ENCODE peak calls at places on chromosome X, in six cellular contexts. I is CD8-positive, alpha-beta T cell; W is mammary epithelial cell; X is prostate gland; B is IMR-90; Q is kidney. O is an unnamed sample.

GRCh38 chrX:97858592-97858991 is 974.9 kb downstream of the RPA4 start:
- DNase-seq in I (no peak), W (no peak), Q (no peak), X (no peak), B (peak), O (no peak)

GRCh38 chrX:48511561-48511960 is 2.8 kb downstream of the PORCN start:
- DNase-seq in B (no peak), I (no peak), Q (peak), X (no peak), W (no peak), O (no peak)

GRCh38 chrX:47384502-47384901 is 14.1 kb downstream of the ZNF157 start:
- DNase-seq in I (peak), B (peak), X (peak), W (peak), Q (no peak), O (no peak)

GRCh38 chrX:11089802-11090201 is 21.3 kb upstream of the HCCS start:
- DNase-seq in Q (no peak), B (no peak), I (no peak), X (no peak), W (no peak), O (no peak)

GRCh38 chrX:118497180-118497814 is 1.7 kb downstream of the DOCK11 start:
- DNase-seq in B (no peak), I (peak), W (no peak), Q (no peak), X (no peak), O (no peak)

GRCh38 chrX:136752796-136753195 is 27.9 kb downstream of the ARHGEF6 start:
- DNase-seq in X (no peak), I (no peak), W (no peak), B (peak), Q (no peak), O (no peak)

GRCh38 chrX:22486326-22486725 is 213.6 kb downstream of the CBLL2 start:
- DNase-seq in B (no peak), X (no peak), W (peak), Q (no peak), I (no peak), O (no peak)

GRCh38 chrX:38513087-38513742 is 48.1 kb upstream of the TSPAN7 start:
- DNase-seq in Q (no peak), B (no peak), X (no peak), I (no peak), W (no peak), O (no peak)

GRCh38 chrX:57172544-57172943 is 35.3 kb upstream of the SPIN2A start:
- DNase-seq in I (no peak), Q (no peak), B (no peak), X (no peak), W (no peak), O (no peak)

GRCh38 chrX:3160771-3161170 is 119.5 kb downstream of the ARSF start:
- DNase-seq in W (no peak), X (no peak), B (no peak), I (no peak), Q (no peak), O (no peak)

GRCh38 chrX:101617211-101618191 is at the start of gene ARMCX6:
- DNase-seq in I (peak), X (peak), W (peak), B (peak), Q (peak), O (peak)

GRCh38 chrX:10901290-10901633 is 209.9 kb upstream of the HCCS start:
- DNase-seq in I (no peak), X (no peak), W (no peak), B (peak), Q (no peak), O (no peak)

GRCh38 chrX:14352511-14352910 is 176.8 kb upstream of the GLRA2 start:
- DNase-seq in Q (no peak), B (no peak), W (no peak), X (no peak), I (no peak), O (no peak)
- H3K27ac ChIP-seq in Q (no peak), B (no peak), W (no peak), X (no peak), I (no peak), O (no peak)

DNA sequence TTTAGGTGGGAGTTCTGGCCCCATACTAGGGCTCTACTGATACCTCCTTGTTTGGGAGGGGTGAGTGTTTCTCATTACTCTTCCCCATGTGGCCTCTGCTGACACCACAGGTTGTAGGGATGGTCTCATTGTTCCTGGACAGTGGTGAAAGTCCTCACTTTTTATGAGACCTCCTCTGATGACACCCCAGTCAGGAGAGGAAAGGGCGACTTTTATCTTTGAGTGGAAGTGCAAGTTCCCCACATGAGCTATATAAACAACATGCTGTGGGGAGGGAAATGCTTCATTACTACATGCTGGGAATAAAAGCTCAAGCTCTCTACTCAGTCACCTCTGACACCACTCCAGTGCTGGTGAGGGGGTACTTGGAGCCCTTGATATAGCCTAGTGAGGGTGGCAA is 29.5 kb upstream of the MAGEA6 start:
- DNase-seq in X (no peak), Q (no peak), B (no peak), W (no peak), I (no peak), O (no peak)
- H3K4me3 ChIP-seq in X (no peak), Q (no peak), B (no peak), W (no peak), I (no peak), O (no peak)

GRCh38 chrX:40169193-40170086 is 71.7 kb upstream of the BCOR start:
- DNase-seq in B (peak), Q (peak), I (peak), W (no peak), X (peak), O (peak)
- TF ChIP-seq CTCF in B (peak), Q (peak), I (peak), W (no peak), X (no peak), O (no peak)

DNA sequence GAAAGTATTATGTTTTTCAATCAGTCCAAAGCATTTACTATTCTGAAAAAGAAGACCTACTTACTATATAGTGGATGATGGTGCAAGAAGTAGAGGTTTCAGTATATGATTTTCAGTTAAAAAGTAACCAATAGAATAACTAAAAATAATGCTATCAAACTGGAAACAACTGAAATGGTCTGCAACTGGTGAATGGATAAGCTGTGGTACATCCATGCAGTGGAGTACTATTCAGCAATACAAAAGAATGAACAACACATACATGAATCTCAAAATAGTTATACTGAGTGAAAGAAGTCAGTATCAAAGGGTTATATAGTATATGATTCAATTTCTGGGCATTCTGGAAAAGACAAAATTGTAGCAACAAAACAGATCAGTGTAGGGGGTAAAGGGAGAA is 55.9 kb downstream of the PLAC1 start:
- DNase-seq in B (no peak), X (no peak), I (no peak), W (no peak), Q (no peak), O (no peak)
- H3K27ac ChIP-seq in B (no peak), X (no peak), I (no peak), W (no peak), Q (no peak), O (no peak)

GRCh38 chrX:54043696-54044125 is 562 bp downstream of the PHF8 start:
- DNase-seq in B (peak), X (peak), Q (no peak), W (peak), I (peak), O (no peak)
- H3K4me3 ChIP-seq in B (peak), X (peak), Q (peak), W (peak), I (peak), O (peak)

GRCh38 chrX:18955676-18956075 is 28.2 kb downstream of the PHKA2 start:
- DNase-seq in Q (no peak), W (no peak), B (no peak), I (no peak), X (no peak), O (no peak)

GRCh38 chrX:18949902-18950301 is 34.0 kb downstream of the PHKA2 start:
- DNase-seq in X (no peak), Q (no peak), I (no peak), B (no peak), W (no peak), O (no peak)

GRCh38 chrX:18946157-18946556 is 37.8 kb downstream of the PHKA2 start:
- DNase-seq in Q (no peak), X (no peak), B (peak), I (no peak), W (no peak), O (no peak)

GRCh38 chrX:18956322-18957032 is 27.4 kb downstream of the PHKA2 start:
- DNase-seq in W (no peak), B (no peak), X (no peak), I (no peak), Q (no peak), O (no peak)

DNA sequence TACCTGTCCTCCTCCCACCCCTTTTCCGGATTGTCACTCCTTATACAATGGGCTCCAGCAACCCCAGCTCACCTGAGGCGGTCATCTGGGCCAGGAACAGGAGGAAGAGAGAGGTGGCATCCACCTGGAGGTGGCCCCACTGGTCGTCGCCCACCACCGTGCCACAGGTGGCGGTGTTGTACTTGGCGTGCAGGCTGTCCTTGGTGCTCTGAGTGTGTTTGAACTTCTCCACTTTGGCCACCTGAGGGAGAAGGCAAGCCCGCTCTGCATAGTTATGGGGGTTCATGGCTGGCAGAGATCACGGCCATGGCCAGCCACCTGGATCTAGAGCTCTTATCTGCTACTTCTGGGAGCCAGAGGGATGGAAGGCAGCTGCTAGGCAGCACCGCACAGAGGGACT is 32.9 kb downstream of the PHKA2 start:
- DNase-seq in B (no peak), I (no peak), Q (no peak), W (no peak), X (no peak), O (no peak)
- TF ChIP-seq CTCF in B (no peak), I (no peak), Q (no peak), W (no peak), X (no peak), O (no peak)

DNA sequence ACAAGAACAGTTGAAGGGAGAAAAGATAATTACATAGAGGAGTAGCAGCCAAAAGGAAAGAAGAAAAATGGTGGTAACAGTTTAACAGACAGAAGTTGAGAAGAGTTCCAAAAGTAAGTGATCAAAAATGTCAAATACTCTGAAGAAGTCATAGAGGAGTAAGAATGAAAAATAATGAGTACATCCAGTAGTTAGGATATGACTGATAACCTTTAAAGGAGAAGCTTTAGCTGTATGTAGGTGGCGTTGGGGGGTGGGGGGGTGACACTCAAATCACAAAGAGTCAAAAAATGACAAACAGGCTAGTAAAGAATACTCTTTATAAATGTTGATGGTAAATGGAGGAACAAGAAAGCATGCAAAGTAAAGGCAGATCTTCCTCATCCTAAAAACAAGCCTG is 40.6 kb downstream of the RAB33A start:
- DNase-seq in X (no peak), Q (no peak), B (no peak), W (no peak), I (no peak), O (no peak)
- H3K27ac ChIP-seq in X (no peak), Q (no peak), B (no peak), W (no peak), I (no peak), O (no peak)

DNA sequence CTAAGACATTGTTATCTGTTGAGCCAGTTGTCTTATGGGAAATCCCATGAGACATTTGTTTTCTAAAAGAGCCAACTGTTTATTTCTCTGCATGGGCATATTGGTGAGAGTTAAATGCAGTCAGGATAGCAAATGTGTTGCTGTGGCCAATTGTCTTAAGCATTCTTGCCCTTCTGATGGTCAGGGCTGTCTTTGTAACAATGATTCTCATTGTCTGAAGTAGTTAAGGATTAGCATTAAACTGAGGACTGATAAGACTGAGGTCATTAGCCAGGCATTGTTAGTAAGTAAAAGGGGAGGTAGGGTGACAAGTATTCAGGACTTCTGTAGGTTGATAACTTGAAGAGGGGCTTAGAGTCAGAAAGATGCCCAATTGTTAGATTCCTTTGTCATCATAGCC is 11.2 kb upstream of the MORF4L2 start:
- DNase-seq in X (no peak), W (no peak), B (no peak), Q (no peak), I (no peak), O (no peak)
- H3K4me3 ChIP-seq in X (no peak), W (no peak), B (no peak), Q (no peak), I (no peak), O (no peak)

GRCh38 chrX:119948381-119948780 is 4.8 kb upstream of the NKAP start:
- DNase-seq in X (no peak), Q (no peak), B (no peak), I (no peak), W (no peak), O (no peak)
- TF ChIP-seq CTCF in X (no peak), Q (no peak), B (no peak), I (no peak), W (no peak), O (peak)

O was measured in esophagus squamous epithelium.